ENCODE peak calls at places on chromosome 3, in seven cellular contexts. V is progenitor cell of endocrine pancreas, E is lower lobe of right lung, I is Peyer's patch, C is endothelial cell, N is stomach, L is dermis blood vessel endothelial cell. H is an unnamed sample.

GRCh38 chr3:150887031-150887430 is 18.2 kb downstream of the MINDY4B start:
- DNase-seq in V (no peak), E (no peak), I (no peak), C (no peak), N (no peak), L (no peak), H (no peak)

GRCh38 chr3:72912532-72912931 is 24.7 kb downstream of the GXYLT2 start:
- DNase-seq in V (no peak), E (no peak), I (no peak), C (no peak), N (no peak), L (no peak), H (no peak)

GRCh38 chr3:133459400-133459799 is 59.5 kb downstream of the BFSP2 start:
- DNase-seq in V (no peak), E (no peak), I (no peak), C (no peak), N (peak), L (no peak), H (no peak)

GRCh38 chr3:188706176-188706575 is 465.6 kb upstream of the TPRG1 start:
- DNase-seq in V (no peak), E (no peak), I (no peak), C (no peak), N (no peak), L (no peak), H (no peak)

GRCh38 chr3:137035631-137036030 is 77.8 kb downstream of the IL20RB start:
- DNase-seq in V (no peak), E (no peak), I (no peak), C (peak), N (no peak), L (peak), H (peak)

GRCh38 chr3:76383781-76384180 is 598.4 kb upstream of the ZNF717 start:
- DNase-seq in V (no peak), E (no peak), I (no peak), C (no peak), N (no peak), L (no peak), H (no peak)

GRCh38 chr3:150738688-150739087 is 24.3 kb downstream of the SIAH2 start:
- DNase-seq in V (no peak), E (no peak), I (no peak), C (no peak), N (no peak), L (no peak), H (peak)

GRCh38 chr3:17424137-17424536 is 318.3 kb downstream of the TBC1D5 start:
- DNase-seq in V (no peak), E (no peak), I (no peak), C (no peak), N (no peak), L (no peak), H (no peak)

GRCh38 chr3:168061332-168061996 is 34.3 kb downstream of the GOLIM4 start:
- DNase-seq in V (no peak), E (no peak), I (no peak), C (no peak), N (no peak), L (no peak), H (peak)

GRCh38 chr3:143084856-143085731 is 34.5 kb upstream of the CHST2 start:
- DNase-seq in V (no peak), E (no peak), I (no peak), C (no peak), N (no peak), L (peak), H (no peak)

GRCh38 chr3:171458056-171458856 is 1.9 kb downstream of the TNIK start:
- DNase-seq in V (no peak), E (no peak), I (peak), C (peak), N (peak), L (peak), H (no peak)

GRCh38 chr3:17233398-17233800 is 348.6 kb downstream of the PLCL2 start:
- DNase-seq in V (no peak), E (no peak), I (no peak), C (peak), N (no peak), L (peak), H (peak)

GRCh38 chr3:122941233-122942206 is 86.0 kb downstream of the SEMA5B start:
- DNase-seq in V (no peak), E (no peak), I (no peak), C (no peak), N (no peak), L (peak), H (no peak)

GRCh38 chr3:56957520-56957919 is 102.9 kb upstream of the SPATA12 start:
- DNase-seq in V (no peak), E (no peak), I (no peak), C (no peak), N (no peak), L (no peak), H (no peak)

GRCh38 chr3:100558233-100558632 is 51.2 kb upstream of the ADGRG7 start:
- DNase-seq in V (no peak), E (no peak), I (no peak), C (no peak), N (no peak), L (no peak), H (no peak)

GRCh38 chr3:52246728-52247454 is 1.3 kb downstream of the PPM1M start:
- DNase-seq in V (no peak), E (peak), I (no peak), C (no peak), N (no peak), L (peak), H (no peak)

GRCh38 chr3:50563867-50564266 is 3.7 kb downstream of the C3orf18 start:
- DNase-seq in V (no peak), E (no peak), I (no peak), C (no peak), N (peak), L (no peak), H (no peak)

GRCh38 chr3:107412376-107412775 is 35.1 kb downstream of the CCDC54 start:
- DNase-seq in V (no peak), E (no peak), I (no peak), C (no peak), N (no peak), L (no peak), H (no peak)

GRCh38 chr3:154244644-154245043 is 79.6 kb downstream of the DHX36 start:
- DNase-seq in V (no peak), E (no peak), I (no peak), C (no peak), N (no peak), L (peak), H (peak)

GRCh38 chr3:102511168-102511567 is 76.4 kb downstream of the ZPLD1 start:
- DNase-seq in V (no peak), E (no peak), I (no peak), C (no peak), N (no peak), L (no peak), H (no peak)

GRCh38 chr3:70249509-70250160 is 62.8 kb downstream of the MDFIC2 start:
- DNase-seq in V (no peak), E (no peak), I (no peak), C (no peak), N (no peak), L (peak), H (peak)

GRCh38 chr3:17151598-17152373 is 267.0 kb downstream of the PLCL2 start:
- DNase-seq in V (no peak), E (no peak), I (peak), C (no peak), N (peak), L (no peak), H (no peak)

GRCh38 chr3:69604735-69605435 is 134.4 kb upstream of the MITF start:
- DNase-seq in V (no peak), E (no peak), I (no peak), C (no peak), N (no peak), L (no peak), H (no peak)

GRCh38 chr3:174951023-174951422 is 91.9 kb downstream of the NAALADL2 start:
- DNase-seq in V (no peak), E (no peak), I (no peak), C (no peak), N (no peak), L (peak), H (peak)

GRCh38 chr3:108352176-108352575 is 55.8 kb downstream of the HHLA2 start:
- DNase-seq in V (no peak), E (no peak), I (no peak), C (no peak), N (no peak), L (no peak), H (no peak)

GRCh38 chr3:16589867-16590624 is 15.2 kb downstream of the DAZL start:
- DNase-seq in V (no peak), E (no peak), I (no peak), C (no peak), N (no peak), L (no peak), H (no peak)

GRCh38 chr3:26652157-26652556 is 29.6 kb downstream of the LRRC3B start:
- DNase-seq in V (no peak), E (no peak), I (no peak), C (no peak), N (no peak), L (no peak), H (no peak)

GRCh38 chr3:184387174-184387714 is 7.4 kb downstream of the CHRD start:
- DNase-seq in V (no peak), E (no peak), I (no peak), C (no peak), N (no peak), L (no peak), H (no peak)

GRCh38 chr3:102060814-102061213 is 211.5 kb downstream of the NFKBIZ start:
- DNase-seq in V (no peak), E (no peak), I (no peak), C (no peak), N (no peak), L (peak), H (no peak)

GRCh38 chr3:126646662-126647061 is 8.3 kb downstream of the TXNRD3 start:
- DNase-seq in V (no peak), E (no peak), I (no peak), C (no peak), N (no peak), L (no peak), H (peak)

GRCh38 chr3:134846943-134847342 is 51.9 kb downstream of the EPHB1 start:
- DNase-seq in V (no peak), E (no peak), I (no peak), C (no peak), N (no peak), L (peak), H (no peak)

GRCh38 chr3:143158549-143158988 is 39.0 kb downstream of the CHST2 start:
- DNase-seq in V (no peak), E (no peak), I (no peak), C (no peak), N (no peak), L (peak), H (no peak)

GRCh38 chr3:129327510-129327909 is 48.8 kb downstream of the HMCES start:
- DNase-seq in V (no peak), E (no peak), I (no peak), C (no peak), N (no peak), L (no peak), H (no peak)

GRCh38 chr3:175192536-175192935 is 333.4 kb downstream of the NAALADL2 start:
- DNase-seq in V (no peak), E (no peak), I (no peak), C (no peak), N (no peak), L (peak), H (no peak)

GRCh38 chr3:132083583-132084372 is 49.0 kb upstream of the CPNE4 start:
- DNase-seq in V (no peak), E (no peak), I (no peak), C (no peak), N (no peak), L (peak), H (peak)

GRCh38 chr3:124250053-124250452 is 258.1 kb upstream of the ROPN1 start:
- DNase-seq in V (no peak), E (no peak), I (no peak), C (peak), N (no peak), L (peak), H (no peak)

GRCh38 chr3:184523825-184524615 is 37.6 kb upstream of the EPHB3 start:
- DNase-seq in V (no peak), E (no peak), I (no peak), C (no peak), N (no peak), L (peak), H (peak)

GRCh38 chr3:8607285-8608040 is 37.1 kb downstream of the SSUH2 start:
- DNase-seq in V (peak), E (no peak), I (no peak), C (peak), N (peak), L (peak), H (peak)